ENCODE peak calls at places on chromosome 17, in nine cellular contexts. One of them, this sample, is unnamed.

GRCh38 chr17:79997004-79997673 is 38.5 kb downstream of the TBC1D16 start:
- DNase-seq in esophagus muscularis mucosa: no peak
- DNase-seq in body of pancreas: peak; percentile 39
- DNase-seq in transverse colon: no peak
- DNase-seq in breast epithelium: no peak
- DNase-seq in sigmoid colon: no peak
- DNase-seq in uterus: no peak
- DNase-seq in heart left ventricle: no peak
- DNase-seq in stomach: no peak
- DNase-seq in this sample: peak; percentile 92

GRCh38 chr17:18259621-18260331 is 686 bp upstream of the MIEF2 start:
- DNase-seq in esophagus muscularis mucosa: no peak
- DNase-seq in body of pancreas: no peak
- DNase-seq in transverse colon: no peak
- DNase-seq in breast epithelium: no peak
- DNase-seq in sigmoid colon: no peak
- DNase-seq in uterus: no peak
- DNase-seq in heart left ventricle: no peak
- DNase-seq in stomach: no peak
- DNase-seq in this sample: no peak

GRCh38 chr17:39750131-39751015 is 12.6 kb downstream of the GRB7 start:
- DNase-seq in esophagus muscularis mucosa: no peak
- DNase-seq in body of pancreas: peak; percentile 89
- DNase-seq in transverse colon: peak; percentile 11
- DNase-seq in breast epithelium: peak; percentile 71
- DNase-seq in sigmoid colon: peak; percentile 53
- DNase-seq in uterus: no peak
- DNase-seq in heart left ventricle: peak; percentile 68
- DNase-seq in stomach: no peak
- DNase-seq in this sample: peak; percentile 63

GRCh38 chr17:19360772-19361171 is 1.8 kb downstream of the B9D1 start:
- DNase-seq in esophagus muscularis mucosa: no peak
- DNase-seq in body of pancreas: no peak
- DNase-seq in transverse colon: no peak
- DNase-seq in breast epithelium: no peak
- DNase-seq in sigmoid colon: peak; percentile 55
- DNase-seq in uterus: no peak
- DNase-seq in heart left ventricle: peak; percentile 15
- DNase-seq in stomach: no peak
- DNase-seq in this sample: peak; percentile 67

GRCh38 chr17:73090396-73091202 is 1.9 kb downstream of the SLC39A11 start:
- DNase-seq in esophagus muscularis mucosa: no peak
- DNase-seq in body of pancreas: no peak
- DNase-seq in transverse colon: no peak
- DNase-seq in breast epithelium: no peak
- DNase-seq in sigmoid colon: no peak
- DNase-seq in uterus: no peak
- DNase-seq in heart left ventricle: no peak
- DNase-seq in stomach: no peak
- DNase-seq in this sample: no peak

GRCh38 chr17:74012465-74012864 is 191.0 kb upstream of the RPL38 start:
- DNase-seq in esophagus muscularis mucosa: no peak
- DNase-seq in body of pancreas: no peak
- DNase-seq in transverse colon: no peak
- DNase-seq in breast epithelium: no peak
- DNase-seq in sigmoid colon: no peak
- DNase-seq in uterus: no peak
- DNase-seq in heart left ventricle: no peak
- DNase-seq in stomach: no peak
- DNase-seq in this sample: no peak

GRCh38 chr17:37317867-37318266 is 57.9 kb upstream of the C17orf78 start:
- DNase-seq in esophagus muscularis mucosa: no peak
- DNase-seq in body of pancreas: no peak
- DNase-seq in transverse colon: no peak
- DNase-seq in breast epithelium: no peak
- DNase-seq in sigmoid colon: no peak
- DNase-seq in uterus: no peak
- DNase-seq in heart left ventricle: no peak
- DNase-seq in stomach: no peak
- DNase-seq in this sample: no peak

GRCh38 chr17:35486920-35487727 is 38.6 kb upstream of the SLFN13 start:
- DNase-seq in esophagus muscularis mucosa: no peak
- DNase-seq in body of pancreas: peak; percentile 57
- DNase-seq in transverse colon: peak; percentile 53
- DNase-seq in breast epithelium: peak; percentile 36
- DNase-seq in sigmoid colon: peak; percentile 73
- DNase-seq in uterus: peak; percentile 24
- DNase-seq in heart left ventricle: peak; percentile 60
- DNase-seq in stomach: peak; percentile 52
- DNase-seq in this sample: peak; percentile 91

GRCh38 chr17:38352245-38353083 is 820 bp downstream of the SOCS7 start:
- DNase-seq in esophagus muscularis mucosa: no peak
- DNase-seq in body of pancreas: peak; percentile 35
- DNase-seq in transverse colon: peak; percentile 31
- DNase-seq in breast epithelium: no peak
- DNase-seq in sigmoid colon: no peak
- DNase-seq in uterus: peak; percentile 33
- DNase-seq in heart left ventricle: peak; percentile 50
- DNase-seq in stomach: peak; percentile 40
- DNase-seq in this sample: peak; percentile 86

DNA sequence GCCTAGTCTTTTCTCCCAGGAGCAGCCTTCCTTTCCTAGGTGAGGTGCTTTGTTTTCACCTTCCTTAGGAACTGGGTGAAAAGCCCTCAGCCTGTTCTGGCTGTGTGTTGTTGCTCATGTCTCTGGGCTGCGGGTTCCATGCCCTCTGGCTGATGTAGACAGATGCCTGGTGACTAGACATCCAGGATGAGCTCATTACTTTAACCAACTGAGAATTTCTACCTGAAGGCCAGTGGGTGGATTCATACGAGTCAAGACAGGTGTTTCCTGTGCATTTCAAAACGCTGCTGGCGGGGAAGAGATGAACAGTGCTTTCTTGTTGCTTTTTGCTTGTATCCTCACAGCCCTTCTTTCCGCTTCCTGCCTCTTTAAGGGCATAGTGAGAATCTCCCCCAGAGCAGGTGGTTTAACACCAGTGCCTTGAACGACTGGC is 22.3 kb downstream of the SAP30BP start:
- DNase-seq in esophagus muscularis mucosa: no peak
- DNase-seq in body of pancreas: no peak
- DNase-seq in transverse colon: no peak
- DNase-seq in breast epithelium: peak; percentile 90
- DNase-seq in sigmoid colon: no peak
- DNase-seq in uterus: no peak
- DNase-seq in heart left ventricle: no peak
- DNase-seq in stomach: no peak
- DNase-seq in this sample: peak; percentile 63
- H3K27ac ChIP-seq in esophagus muscularis mucosa: peak overlapping the region; percentile 78
- H3K27ac ChIP-seq in body of pancreas: peak overlapping the region; percentile 38
- H3K27ac ChIP-seq in transverse colon: peak overlapping the region; percentile 49
- H3K27ac ChIP-seq in breast epithelium: peak overlapping the region; percentile 98
- H3K27ac ChIP-seq in sigmoid colon: peak overlapping the region; percentile 85
- H3K27ac ChIP-seq in uterus: no peak overlapping the region
- H3K27ac ChIP-seq in heart left ventricle: no peak overlapping the region
- H3K27ac ChIP-seq in stomach: peak overlapping the region; percentile 83
- H3K27ac ChIP-seq in this sample: peak overlapping the region; percentile 78

DNA sequence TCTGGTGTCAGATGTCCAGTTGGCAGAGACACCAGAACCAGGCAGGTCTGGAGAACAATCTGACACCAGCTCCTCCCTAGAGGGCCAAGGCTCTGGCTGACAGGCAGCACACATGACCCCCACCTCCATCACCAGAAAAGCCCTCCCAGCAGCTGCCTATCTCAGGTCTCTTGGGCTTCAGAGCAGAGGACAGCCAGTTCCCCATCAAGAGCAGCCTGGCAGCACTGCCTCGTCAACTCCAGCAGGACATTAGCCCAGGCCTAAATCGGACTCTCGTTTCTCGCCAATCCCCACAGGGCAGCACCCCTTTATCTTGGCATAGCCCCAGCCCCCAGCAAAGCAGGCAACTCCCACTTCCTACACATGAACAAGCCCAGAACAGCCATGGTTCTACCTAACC is 4.4 kb downstream of the JUP start:
- DNase-seq in esophagus muscularis mucosa: no peak
- DNase-seq in body of pancreas: peak; percentile 39
- DNase-seq in transverse colon: no peak
- DNase-seq in breast epithelium: no peak
- DNase-seq in sigmoid colon: peak; percentile 70
- DNase-seq in uterus: peak; percentile 47
- DNase-seq in heart left ventricle: peak; percentile 92
- DNase-seq in stomach: peak; percentile 49
- DNase-seq in this sample: no peak
- TF ChIP-seq POLR2A in esophagus muscularis mucosa: no peak
- TF ChIP-seq POLR2A in body of pancreas: no peak
- TF ChIP-seq POLR2A in transverse colon: no peak
- TF ChIP-seq POLR2A in breast epithelium: no peak
- TF ChIP-seq POLR2A in sigmoid colon: no peak
- TF ChIP-seq POLR2A in uterus: no peak
- TF ChIP-seq POLR2A in heart left ventricle: no peak
- TF ChIP-seq POLR2A in stomach: no peak
- TF ChIP-seq POLR2A in this sample: no peak

DNA sequence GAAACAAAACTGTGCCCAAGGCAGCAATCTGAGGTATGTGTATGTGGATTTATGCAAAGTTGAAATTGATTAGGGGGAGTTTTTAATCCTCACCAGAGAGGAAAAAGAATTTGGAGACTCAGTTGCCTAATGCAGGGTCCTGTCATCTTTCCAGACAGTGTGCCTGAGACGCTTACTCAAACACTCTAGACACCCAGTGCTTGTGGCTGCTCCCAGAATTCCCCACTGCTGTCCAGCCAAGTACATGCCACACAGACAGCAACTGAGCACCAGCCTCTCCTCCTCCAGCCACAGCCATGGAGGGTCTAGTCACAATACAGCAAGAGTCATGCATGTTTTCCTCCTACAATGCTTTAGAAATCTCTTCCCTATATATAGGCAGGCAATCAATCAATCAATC is 118.1 kb downstream of the HIC1 start:
- DNase-seq in esophagus muscularis mucosa: no peak
- DNase-seq in body of pancreas: no peak
- DNase-seq in transverse colon: no peak
- DNase-seq in breast epithelium: no peak
- DNase-seq in sigmoid colon: peak; percentile 72
- DNase-seq in uterus: no peak
- DNase-seq in heart left ventricle: peak; percentile 50
- DNase-seq in stomach: no peak
- DNase-seq in this sample: no peak
- H3K36me3 ChIP-seq in esophagus muscularis mucosa: peaks cover 13% of the 10 kb centered on the region
- H3K36me3 ChIP-seq in body of pancreas: peaks cover 2% of the 10 kb centered on the region
- H3K36me3 ChIP-seq in transverse colon: no peaks in the 10 kb centered on the region
- H3K36me3 ChIP-seq in breast epithelium: no peaks in the 10 kb centered on the region
- H3K36me3 ChIP-seq in sigmoid colon: peaks cover 24% of the 10 kb centered on the region
- H3K36me3 ChIP-seq in uterus: no peaks in the 10 kb centered on the region
- H3K36me3 ChIP-seq in heart left ventricle: no peaks in the 10 kb centered on the region
- H3K36me3 ChIP-seq in stomach: peaks cover 20% of the 10 kb centered on the region
- H3K36me3 ChIP-seq in this sample: peaks cover 89% of the 10 kb centered on the region

GRCh38 chr17:61168506-61168905 is 231.1 kb upstream of the TBX2 start:
- DNase-seq in esophagus muscularis mucosa: no peak
- DNase-seq in body of pancreas: no peak
- DNase-seq in transverse colon: no peak
- DNase-seq in breast epithelium: no peak
- DNase-seq in sigmoid colon: no peak
- DNase-seq in uterus: no peak
- DNase-seq in heart left ventricle: no peak
- DNase-seq in stomach: no peak
- DNase-seq in this sample: no peak
- H3K27ac ChIP-seq in esophagus muscularis mucosa: no peak overlapping the region
- H3K27ac ChIP-seq in body of pancreas: no peak overlapping the region
- H3K27ac ChIP-seq in transverse colon: no peak overlapping the region
- H3K27ac ChIP-seq in breast epithelium: no peak overlapping the region
- H3K27ac ChIP-seq in sigmoid colon: no peak overlapping the region
- H3K27ac ChIP-seq in uterus: no peak overlapping the region
- H3K27ac ChIP-seq in heart left ventricle: no peak overlapping the region
- H3K27ac ChIP-seq in stomach: no peak overlapping the region
- H3K27ac ChIP-seq in this sample: no peak overlapping the region

GRCh38 chr17:7889166-7889584 is 586 bp downstream of the CHD3 start:
- DNase-seq in esophagus muscularis mucosa: peak; percentile 96
- DNase-seq in body of pancreas: peak; percentile 98
- DNase-seq in transverse colon: peak; percentile 96
- DNase-seq in breast epithelium: peak; percentile 98
- DNase-seq in sigmoid colon: peak; percentile 99
- DNase-seq in uterus: peak; percentile 95
- DNase-seq in heart left ventricle: peak; percentile 99
- DNase-seq in stomach: peak; percentile 99
- DNase-seq in this sample: peak; percentile 94
- TF ChIP-seq POLR2A in esophagus muscularis mucosa: no peak
- TF ChIP-seq POLR2A in body of pancreas: peak; percentile 45
- TF ChIP-seq POLR2A in transverse colon: no peak
- TF ChIP-seq POLR2A in breast epithelium: no peak
- TF ChIP-seq POLR2A in sigmoid colon: no peak
- TF ChIP-seq POLR2A in uterus: peak; percentile 31
- TF ChIP-seq POLR2A in heart left ventricle: no peak
- TF ChIP-seq POLR2A in stomach: no peak
- TF ChIP-seq POLR2A in this sample: no peak

This sample was measured in spleen.